ENCODE peak calls at places on chromosomes 7 and 10, in seven cellular contexts. A is epithelial cell of esophagus; L is NCI-H2029; R is activated CD4-positive, CD25-positive, alpha-beta regulatory T cell treated with anti-CD3 and anti-CD28 coated beads, Interleukin-2, amount 50 U/mL, for 72 hours; X is NCI-H774; Z is cardiac fibroblast; D is MCF 10A. F is an unnamed sample.

GRCh38 chr7:148954766-148955165 is 70.7 kb upstream of the EZH2 start:
- DNase-seq in A (no peak), L (no peak), X (no peak), Z (no peak), R (no peak), D (no peak), F (no peak)

GRCh38 chr7:107660381-107661080 is at the start of gene SLC26A4:
- DNase-seq in X (no peak), R (peak), D (no peak), Z (no peak), L (no peak), A (peak), F (no peak)

GRCh38 chr7:140326116-140326928 is 72.0 kb downstream of the SLC37A3 start:
- DNase-seq in D (peak), A (peak), L (peak), Z (peak), R (no peak), X (peak), F (peak)

GRCh38 chr7:143408686-143409551 is at the start of gene EPHA1:
- DNase-seq in A (peak), Z (no peak), D (peak), X (no peak), L (peak), R (no peak), F (no peak)

GRCh38 chr7:29871787-29872398 is 65.6 kb downstream of the WIPF3 start:
- DNase-seq in L (no peak), Z (peak), X (no peak), R (no peak), D (peak), A (no peak), F (no peak)

GRCh38 chr7:18936265-18936664 is 181.2 kb downstream of the TWIST1 start:
- DNase-seq in R (no peak), L (no peak), Z (peak), D (no peak), A (no peak), X (no peak), F (no peak)

GRCh38 chr7:154484943-154485342 is 432.7 kb downstream of the DPP6 start:
- DNase-seq in X (no peak), L (no peak), A (no peak), D (no peak), R (no peak), Z (no peak), F (no peak)

GRCh38 chr7:111527545-111527944 is 34.7 kb downstream of the IMMP2L start:
- DNase-seq in X (no peak), D (no peak), A (no peak), L (no peak), Z (no peak), R (no peak), F (no peak)

GRCh38 chr7:156600496-156600895 is 40.1 kb upstream of the RNF32 start:
- DNase-seq in D (no peak), X (no peak), R (no peak), L (no peak), A (no peak), Z (no peak), F (no peak)

GRCh38 chr10:96369890-96370574 is 11.2 kb upstream of the OPALIN start:
- DNase-seq in R (no peak), D (peak), L (no peak), Z (no peak), X (no peak), A (peak), F (peak)

GRCh38 chr7:159097661-159098423 is 46.8 kb downstream of the VIPR2 start:
- DNase-seq in A (no peak), L (no peak), X (no peak), R (peak), D (no peak), Z (no peak), F (no peak)